ENCODE peak calls at places on chromosome 5, in six cellular contexts. One of them, this sample, is unnamed.

GRCh38 chr5:127296321-127296720 is 5.7 kb downstream of the MEGF10 start:
- DNase-seq in thyroid gland: no peak
- DNase-seq in esophagus squamous epithelium: no peak
- DNase-seq in H1: no peak
- DNase-seq in K562: no peak
- DNase-seq in transverse colon: no peak
- DNase-seq in this sample: no peak

GRCh38 chr5:172505403-172505759 is 51.1 kb upstream of the SH3PXD2B start:
- DNase-seq in thyroid gland: no peak
- DNase-seq in esophagus squamous epithelium: no peak
- DNase-seq in H1: peak
- DNase-seq in K562: no peak
- DNase-seq in transverse colon: peak
- DNase-seq in this sample: peak

GRCh38 chr5:85921590-85921989 is 696.2 kb upstream of the COX7C start:
- DNase-seq in thyroid gland: no peak
- DNase-seq in esophagus squamous epithelium: no peak
- DNase-seq in H1: no peak
- DNase-seq in K562: no peak
- DNase-seq in transverse colon: no peak
- DNase-seq in this sample: no peak

GRCh38 chr5:134100283-134101011 is 14.0 kb upstream of the TCF7 start:
- DNase-seq in thyroid gland: peak
- DNase-seq in esophagus squamous epithelium: no peak
- DNase-seq in H1: peak
- DNase-seq in K562: no peak
- DNase-seq in transverse colon: peak
- DNase-seq in this sample: no peak

GRCh38 chr5:115531380-115531779 is 13.2 kb downstream of the FEM1C start:
- DNase-seq in thyroid gland: no peak
- DNase-seq in esophagus squamous epithelium: no peak
- DNase-seq in H1: no peak
- DNase-seq in K562: no peak
- DNase-seq in transverse colon: no peak
- DNase-seq in this sample: no peak

GRCh38 chr5:8473827-8474568 is 605.0 kb downstream of the MTRR start:
- DNase-seq in thyroid gland: no peak
- DNase-seq in esophagus squamous epithelium: no peak
- DNase-seq in H1: peak
- DNase-seq in K562: peak
- DNase-seq in transverse colon: no peak
- DNase-seq in this sample: no peak

GRCh38 chr5:19099195-19099594 is 888.8 kb downstream of the CDH18 start:
- DNase-seq in thyroid gland: no peak
- DNase-seq in esophagus squamous epithelium: no peak
- DNase-seq in H1: no peak
- DNase-seq in K562: no peak
- DNase-seq in transverse colon: no peak
- DNase-seq in this sample: no peak

GRCh38 chr5:178340637-178341036 is 108.0 kb upstream of the PHYKPL start:
- DNase-seq in thyroid gland: no peak
- DNase-seq in esophagus squamous epithelium: no peak
- DNase-seq in H1: no peak
- DNase-seq in K562: no peak
- DNase-seq in transverse colon: no peak
- DNase-seq in this sample: no peak

GRCh38 chr5:74851684-74852353 is 14.4 kb downstream of the FAM169A start:
- DNase-seq in thyroid gland: no peak
- DNase-seq in esophagus squamous epithelium: no peak
- DNase-seq in H1: no peak
- DNase-seq in K562: no peak
- DNase-seq in transverse colon: no peak
- DNase-seq in this sample: no peak

GRCh38 chr5:35651002-35651756 is 33.5 kb downstream of the SPEF2 start:
- DNase-seq in thyroid gland: peak
- DNase-seq in esophagus squamous epithelium: no peak
- DNase-seq in H1: peak
- DNase-seq in K562: no peak
- DNase-seq in transverse colon: peak
- DNase-seq in this sample: no peak

GRCh38 chr5:8685704-8686103 is 816.8 kb downstream of the MTRR start:
- DNase-seq in thyroid gland: no peak
- DNase-seq in esophagus squamous epithelium: no peak
- DNase-seq in H1: no peak
- DNase-seq in K562: no peak
- DNase-seq in transverse colon: no peak
- DNase-seq in this sample: no peak

GRCh38 chr5:107893642-107894041 is 222.9 kb upstream of the EFNA5 start:
- DNase-seq in thyroid gland: no peak
- DNase-seq in esophagus squamous epithelium: no peak
- DNase-seq in H1: no peak
- DNase-seq in K562: no peak
- DNase-seq in transverse colon: no peak
- DNase-seq in this sample: peak

GRCh38 chr5:158133369-158133768 is 274.4 kb upstream of the CLINT1 start:
- DNase-seq in thyroid gland: no peak
- DNase-seq in esophagus squamous epithelium: no peak
- DNase-seq in H1: no peak
- DNase-seq in K562: no peak
- DNase-seq in transverse colon: no peak
- DNase-seq in this sample: no peak

GRCh38 chr5:17069995-17070405 is 133.9 kb upstream of the MYO10 start:
- DNase-seq in thyroid gland: no peak
- DNase-seq in esophagus squamous epithelium: no peak
- DNase-seq in H1: no peak
- DNase-seq in K562: no peak
- DNase-seq in transverse colon: peak
- DNase-seq in this sample: no peak

GRCh38 chr5:122187426-122187825 is 58.1 kb downstream of the ZNF474 start:
- DNase-seq in thyroid gland: no peak
- DNase-seq in esophagus squamous epithelium: no peak
- DNase-seq in H1: no peak
- DNase-seq in K562: no peak
- DNase-seq in transverse colon: peak
- DNase-seq in this sample: no peak

GRCh38 chr5:132739232-132739631 is 1.9 kb upstream of the KIF3A start:
- DNase-seq in thyroid gland: no peak
- DNase-seq in esophagus squamous epithelium: no peak
- DNase-seq in H1: no peak
- DNase-seq in K562: no peak
- DNase-seq in transverse colon: no peak
- DNase-seq in this sample: no peak

GRCh38 chr5:132734687-132735086 is 2.7 kb downstream of the KIF3A start:
- DNase-seq in thyroid gland: no peak
- DNase-seq in esophagus squamous epithelium: no peak
- DNase-seq in H1: no peak
- DNase-seq in K562: no peak
- DNase-seq in transverse colon: no peak
- DNase-seq in this sample: no peak

GRCh38 chr5:132733499-132734148 is 3.7 kb downstream of the KIF3A start:
- DNase-seq in thyroid gland: no peak
- DNase-seq in esophagus squamous epithelium: no peak
- DNase-seq in H1: no peak
- DNase-seq in K562: no peak
- DNase-seq in transverse colon: no peak
- DNase-seq in this sample: no peak

GRCh38 chr5:132737982-132738770 is 830 bp upstream of the KIF3A start:
- DNase-seq in thyroid gland: peak
- DNase-seq in esophagus squamous epithelium: no peak
- DNase-seq in H1: no peak
- DNase-seq in K562: no peak
- DNase-seq in transverse colon: no peak
- DNase-seq in this sample: no peak

GRCh38 chr5:132736853-132737833 is at the start of gene KIF3A:
- DNase-seq in thyroid gland: peak
- DNase-seq in esophagus squamous epithelium: peak
- DNase-seq in H1: peak
- DNase-seq in K562: peak
- DNase-seq in transverse colon: peak
- DNase-seq in this sample: peak
- TF ChIP-seq POLR2A in thyroid gland: peak
- TF ChIP-seq POLR2A in esophagus squamous epithelium: peak
- TF ChIP-seq POLR2A in H1: no peak
- TF ChIP-seq POLR2A in K562: peak
- TF ChIP-seq POLR2A in transverse colon: peak
- TF ChIP-seq POLR2A in this sample: no peak

DNA sequence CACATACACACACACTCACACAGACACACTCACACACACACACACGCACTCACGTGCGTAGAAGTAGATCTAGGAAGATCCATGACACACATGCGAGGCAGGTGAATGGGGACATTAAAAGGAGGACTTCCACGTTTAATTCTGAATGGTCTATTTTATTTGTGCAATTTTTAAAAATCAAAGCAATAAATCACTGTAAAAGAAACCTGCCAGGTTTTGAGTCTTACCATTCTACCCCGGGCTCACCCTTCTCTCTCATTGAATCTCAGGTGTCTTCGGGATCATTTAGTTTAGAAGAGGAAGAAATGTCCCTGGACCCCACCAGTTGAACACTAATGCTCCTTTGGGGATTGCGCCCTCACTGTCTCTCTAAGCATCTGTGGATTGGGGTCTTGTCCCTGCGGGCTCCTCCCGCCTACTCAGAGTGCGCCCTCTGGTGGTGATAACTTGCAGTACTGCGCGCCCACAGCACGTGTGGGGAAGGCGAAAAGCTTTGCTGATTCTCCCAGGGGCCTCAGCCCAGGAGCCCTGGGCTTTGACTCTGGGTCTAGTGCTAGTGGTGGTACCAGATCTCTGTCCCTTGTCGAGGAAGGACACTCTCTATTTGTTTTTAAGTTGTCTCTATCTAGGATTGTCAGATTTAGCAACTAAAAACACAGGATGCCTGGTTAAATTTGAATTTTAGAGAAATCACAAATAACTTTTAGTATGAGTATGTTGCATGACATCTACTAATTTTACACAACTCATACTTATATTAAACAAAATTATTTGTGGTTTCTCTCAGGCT is 34.8 kb downstream of the BOD1 start:
- DNase-seq in thyroid gland: no peak
- DNase-seq in esophagus squamous epithelium: no peak
- DNase-seq in H1: peak
- DNase-seq in K562: peak
- DNase-seq in transverse colon: peak
- DNase-seq in this sample: no peak
- TF ChIP-seq CTCF in thyroid gland: peak
- TF ChIP-seq CTCF in esophagus squamous epithelium: peak
- TF ChIP-seq CTCF in H1: peak
- TF ChIP-seq CTCF in K562: peak
- TF ChIP-seq CTCF in transverse colon: peak
- TF ChIP-seq CTCF in this sample: no peak

DNA sequence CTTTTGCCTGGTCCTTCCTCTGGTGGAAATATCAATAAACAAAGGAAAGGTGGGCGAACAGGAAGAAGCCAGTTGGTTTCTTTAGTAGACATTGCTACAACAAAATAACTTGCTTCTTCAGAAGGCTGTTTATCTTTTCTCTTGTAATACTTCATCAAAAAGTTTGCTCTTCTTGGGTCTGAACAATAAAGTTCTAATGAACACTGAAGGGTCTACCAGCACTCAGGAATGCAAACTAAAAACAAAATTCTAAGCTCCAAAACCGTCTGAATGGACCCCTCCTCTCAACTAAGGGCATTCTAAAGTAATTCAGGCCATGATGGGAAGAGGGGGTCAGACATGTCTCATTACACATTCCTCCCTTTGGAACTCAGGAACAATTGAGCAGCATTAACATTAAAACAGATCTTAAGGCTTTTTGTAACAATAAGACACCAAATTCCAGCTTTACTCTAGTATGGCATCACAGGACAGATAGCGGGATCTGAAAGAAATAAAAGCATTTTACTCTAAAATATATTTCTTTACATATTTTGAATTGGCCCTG is 2.3 kb downstream of the TBCA start:
- DNase-seq in thyroid gland: no peak
- DNase-seq in esophagus squamous epithelium: no peak
- DNase-seq in H1: no peak
- DNase-seq in K562: no peak
- DNase-seq in transverse colon: no peak
- DNase-seq in this sample: no peak
- H3K4me3 ChIP-seq in thyroid gland: no peak
- H3K4me3 ChIP-seq in esophagus squamous epithelium: no peak
- H3K4me3 ChIP-seq in H1: peak
- H3K4me3 ChIP-seq in K562: peak
- H3K4me3 ChIP-seq in transverse colon: no peak
- H3K4me3 ChIP-seq in this sample: no peak

DNA sequence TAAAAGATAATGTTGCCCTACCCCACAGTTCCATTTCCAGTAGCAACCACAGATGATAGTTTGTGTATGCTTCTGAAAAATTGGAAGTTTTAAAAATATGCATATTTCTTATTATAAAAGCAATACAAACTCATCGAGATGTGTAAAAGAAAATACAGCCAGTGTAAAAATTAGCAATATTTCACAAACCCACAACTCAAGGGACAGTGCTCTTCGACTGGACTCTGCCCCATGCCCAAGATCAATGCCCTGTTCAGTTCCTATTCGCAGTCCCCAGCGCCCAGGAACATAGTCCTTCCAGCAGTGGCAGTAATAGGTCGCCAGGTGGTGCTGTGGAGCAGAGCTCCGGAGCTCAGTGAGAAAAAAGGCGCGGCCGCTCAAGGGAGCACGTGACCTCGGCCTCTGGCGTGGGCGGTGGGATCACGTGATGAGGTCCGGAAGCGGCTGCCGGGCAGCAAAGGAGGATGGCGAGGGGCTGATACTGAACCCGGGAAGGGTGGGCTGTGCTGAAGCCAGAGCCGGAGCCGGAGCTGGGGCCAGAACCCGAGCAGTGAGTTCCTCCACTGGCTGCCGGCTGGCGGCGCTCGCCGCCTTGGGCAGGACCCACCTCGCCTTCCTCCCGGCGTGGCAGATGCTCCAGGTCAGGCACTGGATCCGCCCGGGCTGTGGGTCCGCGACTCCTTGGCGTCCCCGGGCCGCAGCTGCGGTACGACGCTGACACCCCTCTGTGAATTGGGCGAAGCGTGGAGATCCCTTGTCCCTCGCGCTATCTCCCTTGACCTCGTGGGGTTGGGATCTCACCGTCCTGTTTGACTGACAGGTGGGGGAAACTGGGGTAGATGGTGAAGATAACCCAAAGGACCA is at the start of gene SLC36A1:
- DNase-seq in thyroid gland: peak
- DNase-seq in esophagus squamous epithelium: peak
- DNase-seq in H1: peak
- DNase-seq in K562: peak
- DNase-seq in transverse colon: peak
- DNase-seq in this sample: peak
- TF ChIP-seq POLR2A in thyroid gland: no peak
- TF ChIP-seq POLR2A in esophagus squamous epithelium: no peak
- TF ChIP-seq POLR2A in H1: no peak
- TF ChIP-seq POLR2A in K562: peak
- TF ChIP-seq POLR2A in transverse colon: peak
- TF ChIP-seq POLR2A in this sample: no peak

This sample was measured in lower leg skin.